ENCODE peak calls at places on chromosomes 1 and 21, in six cellular contexts. F, P, R, D, W and M are unnamed samples.

GRCh38 chr1:11948822-11949458 is 14.4 kb downstream of the PLOD1 start:
- DNase-seq in D (no peak), R (no peak), W (no peak), F (no peak), P (no peak), M (no peak)

GRCh38 chr1:212609701-212610574 is 1.4 kb downstream of the ATF3 start:
- DNase-seq in P (no peak), D (no peak), R (no peak), W (no peak), F (no peak), M (no peak)

GRCh38 chr1:26110731-26111529 is 694 bp upstream of the PDIK1L start:
- DNase-seq in P (peak; percentile 86), R (peak; percentile 80), D (no peak), W (peak; percentile 77), F (peak; percentile 81), M (peak; percentile 85)

GRCh38 chr1:155145491-155145890 is 5.2 kb upstream of the DPM3 start:
- DNase-seq in P (no peak), R (no peak), D (no peak), F (no peak), W (no peak), M (no peak)

GRCh38 chr1:19978143-19978542 is 1.3 kb downstream of the PLA2G2A start:
- DNase-seq in D (no peak), F (no peak), W (no peak), P (no peak), R (no peak), M (no peak)

GRCh38 chr1:22884806-22885559 is 87.7 kb downstream of the LACTBL1 start:
- DNase-seq in D (no peak), F (peak; percentile 42), W (no peak), R (no peak), P (no peak), M (no peak)

GRCh38 chr1:45455162-45455561 is 35.8 kb downstream of the TESK2 start:
- DNase-seq in F (no peak), P (no peak), D (no peak), W (no peak), R (no peak), M (no peak)

GRCh38 chr1:7454895-7455784 is 316.0 kb upstream of the VAMP3 start:
- DNase-seq in F (no peak), R (no peak), P (peak; percentile 66), D (no peak), W (no peak), M (no peak)

GRCh38 chr21:41197582-41197981 is 29.6 kb downstream of the BACE2 start:
- DNase-seq in D (no peak), R (no peak), F (no peak), W (no peak), P (no peak), M (no peak)

GRCh38 chr1:220966874-220967631 is 87.8 kb downstream of the HLX start:
- DNase-seq in F (no peak), R (no peak), D (peak; percentile 84), W (no peak), P (no peak), M (no peak)

GRCh38 chr1:51960262-51960661 is 30.2 kb downstream of the RAB3B start:
- DNase-seq in R (no peak), P (no peak), W (no peak), D (no peak), F (no peak), M (no peak)

GRCh38 chr1:4084896-4085295 is 184.8 kb upstream of the C1orf174 start:
- DNase-seq in R (no peak), W (peak; percentile 20), D (no peak), P (no peak), F (no peak), M (no peak)

GRCh38 chr1:56713112-56713511 is 68.0 kb downstream of the PRKAA2 start:
- DNase-seq in R (no peak), D (no peak), P (no peak), W (no peak), F (no peak), M (no peak)

GRCh38 chr1:118988186-118989005 is at the start of gene TBX15:
- DNase-seq in R (no peak), W (peak; percentile 91), P (no peak), F (no peak), D (no peak), M (no peak)

GRCh38 chr1:37415611-37416244 is 58.7 kb upstream of the ZC3H12A start:
- DNase-seq in D (no peak), W (no peak), P (no peak), F (no peak), R (no peak), M (no peak)

GRCh38 chr1:11880911-11881748 is 22.4 kb upstream of the NPPB start:
- DNase-seq in P (no peak), R (no peak), W (no peak), D (no peak), F (no peak), M (peak; percentile 20)

GRCh38 chr1:172999349-172999748 is 51.4 kb downstream of the TNFSF18 start:
- DNase-seq in D (no peak), R (no peak), W (no peak), F (no peak), P (no peak), M (no peak)

GRCh38 chr1:212260557-212261342 is 24.5 kb upstream of the PPP2R5A start:
- DNase-seq in W (no peak), F (no peak), P (no peak), R (peak; percentile 69), D (no peak), M (no peak)

GRCh38 chr1:202858306-202858705 is 30.6 kb downstream of the RABIF start:
- DNase-seq in P (peak; percentile 73), W (no peak), F (no peak), R (no peak), D (no peak), M (no peak)

GRCh38 chr1:206921772-206922265 is at the start of gene FCMR:
- DNase-seq in W (no peak), F (peak; percentile 52), R (no peak), P (no peak), D (no peak), M (no peak)

GRCh38 chr1:220457982-220458381 is 70.0 kb upstream of the MARK1 start:
- DNase-seq in R (no peak), P (no peak), D (no peak), F (no peak), W (no peak), M (no peak)

GRCh38 chr1:115430717-115431116 is 92.7 kb upstream of the NGF start:
- DNase-seq in F (no peak), P (no peak), R (peak; percentile 30), D (peak; percentile 85), W (no peak), M (no peak)

GRCh38 chr1:6104631-6105030 is 58.9 kb downstream of the KCNAB2 start:
- DNase-seq in P (no peak), F (no peak), W (no peak), D (no peak), R (no peak), M (no peak)

GRCh38 chr1:7865978-7866377 is 13.1 kb upstream of the UTS2 start:
- DNase-seq in F (no peak), W (no peak), P (no peak), D (no peak), R (no peak), M (no peak)

GRCh38 chr1:180173952-180174351 is 19.3 kb downstream of the QSOX1 start:
- DNase-seq in D (no peak), P (peak; percentile 92), W (peak; percentile 86), R (no peak), F (no peak), M (no peak)

GRCh38 chr1:229298887-229299503 is 28.1 kb downstream of the RAB4A start:
- DNase-seq in D (no peak), P (no peak), R (no peak), F (no peak), W (no peak), M (no peak)
- TF ChIP-seq CTCF in D (no peak), P (no peak), R (no peak), F (no peak), W (no peak), M (no peak)

GRCh38 chr21:31731112-31731801 is 661 bp downstream of the SCAF4 start:
- DNase-seq in R (peak; percentile 8), D (no peak), F (peak; percentile 59), P (peak; percentile 72), W (peak; percentile 74), M (peak; percentile 71)
- TF ChIP-seq CTCF in R (no peak), D (peak; percentile 1), F (peak; percentile 24), P (no peak), W (no peak), M (peak; percentile 18)

DNA sequence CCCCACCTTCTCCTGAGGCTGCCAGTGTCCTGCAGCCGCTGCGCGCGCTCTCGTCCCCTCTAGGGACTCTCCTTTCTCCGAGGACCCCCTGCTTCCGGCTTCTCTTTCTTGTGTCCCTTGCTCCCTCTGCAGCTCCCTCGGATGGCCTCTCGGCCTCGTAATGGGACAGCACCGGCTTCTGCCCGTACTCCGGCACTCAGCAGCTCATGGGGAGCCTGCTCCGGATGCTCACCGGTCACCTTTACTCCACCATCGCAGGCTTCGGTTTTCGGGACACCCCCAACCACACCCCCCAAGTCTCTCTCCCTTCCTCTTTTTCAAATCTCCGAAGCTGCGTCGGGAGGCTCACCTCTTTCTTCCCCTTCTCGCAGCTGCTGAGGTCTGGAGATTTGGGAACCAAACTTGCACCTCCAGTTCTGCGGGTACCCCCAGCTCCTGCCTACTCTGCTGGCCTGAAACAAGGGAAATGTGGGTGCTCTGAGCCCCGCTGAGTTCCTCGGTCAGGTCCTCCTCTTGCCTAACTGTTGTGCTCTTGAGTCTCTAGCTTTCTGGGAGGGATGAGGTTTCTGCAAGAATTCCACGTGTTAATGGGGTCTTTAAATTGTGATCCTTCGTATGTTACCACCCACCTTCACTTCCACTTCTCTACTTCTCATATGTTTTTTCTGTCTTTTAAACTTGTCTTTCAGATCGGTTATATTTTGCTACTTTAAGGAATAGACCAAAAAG is 931 bp downstream of the CDC14A start:
- DNase-seq in P (no peak), D (no peak), R (peak; percentile 18), F (peak; percentile 70), W (peak; percentile 68), M (peak; percentile 71)
- TF ChIP-seq CTCF in P (no peak), D (no peak), R (no peak), F (no peak), W (no peak), M (no peak)

GRCh38 chr1:218658899-218659298 is 313.8 kb downstream of the TGFB2 start:
- DNase-seq in P (no peak), F (no peak), R (peak; percentile 37), D (no peak), W (no peak), M (no peak)

GRCh38 chr1:218656301-218657037 is 311.3 kb downstream of the TGFB2 start:
- DNase-seq in D (no peak), F (no peak), R (no peak), W (no peak), P (no peak), M (no peak)

GRCh38 chr1:218660678-218661053 is 315.5 kb downstream of the TGFB2 start:
- DNase-seq in P (no peak), F (no peak), R (no peak), W (no peak), D (peak; percentile 67), M (no peak)

GRCh38 chr1:218659911-218660677 is 315.0 kb downstream of the TGFB2 start:
- DNase-seq in F (no peak), R (no peak), P (no peak), W (no peak), D (no peak), M (no peak)

DNA sequence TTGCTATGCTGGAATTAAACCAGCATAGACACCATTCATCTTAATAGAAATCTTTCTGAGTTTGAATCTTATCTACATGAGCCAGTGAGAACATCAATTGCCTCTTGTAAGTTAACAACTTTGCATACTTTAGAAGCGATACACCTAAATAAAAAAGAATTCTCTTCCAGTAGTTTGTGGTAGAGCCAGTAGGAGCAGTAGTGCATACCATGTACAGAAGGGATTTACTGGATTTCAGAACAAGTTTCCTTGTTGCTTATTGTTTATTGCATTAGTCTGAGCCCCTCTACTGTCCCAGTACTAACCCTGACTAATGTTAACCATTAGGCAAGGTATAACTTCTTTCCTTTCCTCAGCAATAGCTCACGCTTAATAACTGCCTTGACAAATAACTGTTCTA is 313.2 kb downstream of the TGFB2 start:
- DNase-seq in P (no peak), R (no peak), W (no peak), D (no peak), F (no peak), M (no peak)
- TF ChIP-seq CTCF in P (no peak), R (no peak), W (no peak), D (no peak), F (no peak), M (no peak)